ENCODE peak calls at places on chromosomes 5 and 9, in nine cellular contexts. Z is astrocyte; A is natural killer cell; Y is fibroblast of lung; G is tibial artery; H is CD4-positive, alpha-beta T cell; S is PC-3; V is GM13976; W is right lobe of liver. O is an unnamed sample.
A peak's percentile ranks its signal among the peaks of the same experiment; 100 is the strongest.

GRCh38 chr9:121699271-121700164 is 48.1 kb downstream of the DAB2IP start:
- DNase-seq in S (peak; percentile 52), W (peak; percentile 61), Z (peak; percentile 44), G (peak; percentile 65), A (peak; percentile 67), H (no peak), V (peak; percentile 70), Y (peak; percentile 67), O (peak; percentile 48)

GRCh38 chr9:99970481-99970880 is 64.0 kb downstream of the STX17 start:
- DNase-seq in H (no peak), Z (no peak), G (no peak), W (no peak), V (no peak), A (no peak), S (no peak), Y (no peak), O (no peak)

GRCh38 chr5:75034137-75034739 is 18.1 kb downstream of the GCNT4 start:
- DNase-seq in Z (no peak), Y (no peak), S (peak; percentile 68), A (no peak), V (no peak), H (peak; percentile 22), G (no peak), W (no peak), O (no peak)

GRCh38 chr5:16713386-16713928 is 96.7 kb upstream of the RETREG1 start:
- DNase-seq in H (no peak), A (no peak), S (no peak), G (no peak), Z (peak; percentile 60), W (no peak), V (no peak), Y (peak; percentile 69), O (no peak)

GRCh38 chr9:122218885-122219855 is 9.6 kb downstream of the LHX6 start:
- DNase-seq in S (no peak), Y (no peak), V (peak; percentile 58), Z (no peak), A (no peak), W (no peak), G (no peak), H (no peak), O (no peak)

GRCh38 chr5:19044931-19045695 is 942.9 kb downstream of the CDH18 start:
- DNase-seq in Z (no peak), Y (no peak), A (no peak), V (no peak), S (no peak), W (no peak), G (no peak), H (no peak), O (no peak)

GRCh38 chr5:133429046-133429445 is 183.3 kb downstream of the FSTL4 start:
- DNase-seq in Y (no peak), S (no peak), H (no peak), G (no peak), Z (no peak), W (no peak), V (no peak), A (no peak), O (no peak)

GRCh38 chr9:764105-764524 is 77.4 kb upstream of the DMRT1 start:
- DNase-seq in Y (peak; percentile 45), Z (peak; percentile 26), V (peak; percentile 61), G (peak; percentile 60), S (peak; percentile 84), H (no peak), A (no peak), W (peak; percentile 51), O (no peak)

GRCh38 chr5:139064613-139065012 is 133.6 kb downstream of the SIL1 start:
- DNase-seq in W (peak; percentile 24), A (no peak), H (no peak), G (no peak), V (no peak), Y (no peak), S (peak; percentile 76), Z (no peak), O (no peak)

GRCh38 chr5:43171926-43172325 is 20.1 kb upstream of the NIM1K start:
- DNase-seq in G (no peak), Y (no peak), S (no peak), V (no peak), W (no peak), A (no peak), H (no peak), Z (no peak), O (no peak)

GRCh38 chr9:90393355-90394152 is 249.1 kb downstream of the DIRAS2 start:
- DNase-seq in Z (no peak), Y (no peak), S (no peak), H (no peak), A (no peak), W (no peak), V (no peak), G (no peak), O (no peak)

GRCh38 chr5:106380736-106381135 is 1290.0 kb downstream of the EFNA5 start:
- DNase-seq in Z (peak; percentile 80), H (no peak), A (no peak), W (no peak), Y (peak; percentile 85), G (no peak), V (no peak), S (peak; percentile 46), O (no peak)

GRCh38 chr5:59351076-59351794 is 542.3 kb downstream of the PDE4D start:
- DNase-seq in A (no peak), Y (peak; percentile 36), G (no peak), Z (peak; percentile 22), H (no peak), W (no peak), S (no peak), V (no peak), O (no peak)

GRCh38 chr9:27407491-27407890 is 110.5 kb upstream of the EQTN start:
- DNase-seq in S (no peak), W (no peak), H (no peak), A (no peak), G (no peak), V (no peak), Y (no peak), Z (no peak), O (no peak)

GRCh38 chr5:139482050-139482889 is at the start of gene STING1:
- DNase-seq in G (peak; percentile 92), V (peak; percentile 68), S (peak; percentile 97), Y (peak; percentile 95), A (peak; percentile 53), Z (peak; percentile 93), H (peak; percentile 62), W (peak; percentile 55), O (peak; percentile 21)

GRCh38 chr5:172146748-172147092 is 41.3 kb downstream of the STK10 start:
- DNase-seq in S (no peak), W (no peak), G (no peak), H (no peak), Z (no peak), A (no peak), Y (no peak), V (no peak), O (no peak)

GRCh38 chr9:98190757-98191105 is 1.7 kb downstream of the CORO2A start:
- DNase-seq in A (no peak), Z (no peak), H (no peak), V (no peak), S (no peak), Y (no peak), W (no peak), G (no peak), O (no peak)

GRCh38 chr9:98191210-98191609 is 1.2 kb downstream of the CORO2A start:
- DNase-seq in V (no peak), H (no peak), Z (no peak), A (no peak), W (no peak), Y (no peak), S (no peak), G (no peak), O (no peak)

GRCh38 chr9:98193336-98193944 is 1.0 kb upstream of the CORO2A start:
- DNase-seq in V (no peak), G (no peak), W (no peak), Z (no peak), S (no peak), H (no peak), Y (no peak), A (no peak), O (no peak)

GRCh38 chr9:98191615-98192502 is 578 bp downstream of the CORO2A start:
- DNase-seq in G (no peak), A (no peak), H (peak; percentile 36), S (peak; percentile 9), V (peak; percentile 55), Z (no peak), Y (no peak), W (peak; percentile 49), O (peak; percentile 21)

DNA sequence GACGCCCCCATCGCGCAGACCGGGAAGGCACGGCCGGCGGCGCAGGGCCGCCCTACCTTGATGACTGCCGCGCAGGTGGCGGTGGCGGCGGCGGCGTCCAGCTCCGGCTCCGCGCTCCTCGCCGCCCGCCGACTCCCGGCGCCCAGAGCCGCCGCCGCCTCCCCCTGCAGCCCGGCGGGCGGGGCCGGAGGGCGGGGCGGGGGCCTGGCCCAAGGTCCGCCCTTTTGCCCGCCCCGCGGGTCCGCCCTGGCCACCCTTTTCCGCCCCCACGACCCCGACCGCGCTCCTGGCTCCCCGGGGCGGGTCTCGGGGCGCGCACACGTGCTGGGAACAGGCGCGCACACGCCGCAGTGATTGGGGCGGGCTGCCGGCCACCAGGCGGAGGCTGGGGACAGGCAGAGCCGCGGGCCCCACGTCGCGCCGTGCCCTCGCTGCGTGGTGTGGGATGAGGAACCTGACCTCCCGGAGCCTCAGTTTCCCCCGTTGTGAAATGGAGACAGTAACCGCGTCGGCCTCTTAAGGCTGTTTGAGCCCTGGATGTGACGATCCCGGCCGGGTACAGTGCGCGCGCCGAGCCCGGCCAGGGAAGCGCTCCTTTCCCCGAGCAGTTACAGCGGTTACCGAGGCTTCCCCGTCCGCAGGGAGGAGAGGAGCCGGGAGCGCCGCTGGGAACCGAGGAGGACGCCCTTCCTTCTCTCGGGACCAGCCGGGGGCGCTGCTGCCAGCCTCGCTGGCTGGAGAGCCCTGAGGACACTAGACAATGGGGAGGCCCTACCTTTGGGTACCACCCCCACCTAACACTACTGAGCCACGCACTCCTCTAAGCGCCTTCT is at the start of gene CORO2A:
- DNase-seq in S (peak; percentile 67), H (peak; percentile 51), A (peak; percentile 59), V (peak; percentile 92), Z (peak; percentile 50), G (peak; percentile 37), Y (peak; percentile 68), W (peak; percentile 89), O (peak; percentile 70)
- TF ChIP-seq CTCF in S (peak; percentile 51), H (peak; percentile 29), A (peak; percentile 25), V (peak; percentile 15), Z (peak; percentile 26), G (no peak), Y (peak; percentile 57), W (peak; percentile 47), O (no peak)

GRCh38 chr9:88747768-88748167 is 212.8 kb downstream of the NXNL2 start:
- DNase-seq in W (no peak), A (no peak), Y (peak; percentile 94), Z (peak; percentile 92), H (no peak), V (no peak), G (peak; percentile 64), S (peak; percentile 72), O (no peak)
- TF ChIP-seq CTCF in W (no peak), A (no peak), Y (no peak), Z (no peak), H (no peak), V (no peak), G (no peak), S (no peak), O (no peak)

GRCh38 chr5:154236459-154237375 is 46.2 kb downstream of the GALNT10 start:
- DNase-seq in S (peak; percentile 5), G (no peak), Y (no peak), Z (no peak), A (no peak), V (no peak), W (no peak), H (no peak), O (no peak)
- TF ChIP-seq CTCF in S (peak; percentile 30), G (no peak), Y (no peak), Z (no peak), A (no peak), V (no peak), W (no peak), H (no peak), O (no peak)

GRCh38 chr5:99911971-99912370 is 623.2 kb upstream of the FAM174A start:
- DNase-seq in H (no peak), W (no peak), Y (no peak), A (no peak), S (peak; percentile 8), G (no peak), Z (no peak), V (no peak), O (no peak)
- TF ChIP-seq CTCF in H (no peak), W (no peak), Y (no peak), A (no peak), S (peak; percentile 55), G (no peak), Z (no peak), V (no peak), O (no peak)